ENCODE peak calls at places on chromosome 12, in seven cellular contexts. One of them, this sample, is unnamed.

GRCh38 chr12:25992026-25992782 is 33.7 kb downstream of the RASSF8 start:
- DNase-seq in trophoblast cell: peak; percentile 48
- DNase-seq in kidney tubule cell: peak; percentile 90
- DNase-seq in globus pallidus: no peak
- DNase-seq in psoas muscle: no peak
- DNase-seq in ELR: no peak
- DNase-seq in upper lobe of right lung: peak; percentile 75
- DNase-seq in this sample: peak; percentile 63

GRCh38 chr12:97659117-97659880 is 196.7 kb downstream of the RMST start:
- DNase-seq in ELR: no peak
- DNase-seq in upper lobe of right lung: no peak
- DNase-seq in globus pallidus: no peak
- DNase-seq in trophoblast cell: no peak
- DNase-seq in psoas muscle: no peak
- DNase-seq in kidney tubule cell: no peak
- DNase-seq in this sample: no peak

GRCh38 chr12:54018608-54018984 is 9.6 kb upstream of the HOXC6 start:
- DNase-seq in psoas muscle: peak; percentile 86
- DNase-seq in trophoblast cell: no peak
- DNase-seq in ELR: no peak
- DNase-seq in globus pallidus: no peak
- DNase-seq in upper lobe of right lung: no peak
- DNase-seq in kidney tubule cell: peak; percentile 68
- DNase-seq in this sample: no peak

GRCh38 chr12:46303039-46303666 is 34.3 kb upstream of the SLC38A1 start:
- DNase-seq in psoas muscle: no peak
- DNase-seq in ELR: peak; percentile 60
- DNase-seq in kidney tubule cell: peak; percentile 43
- DNase-seq in globus pallidus: peak; percentile 55
- DNase-seq in trophoblast cell: peak; percentile 22
- DNase-seq in upper lobe of right lung: no peak
- DNase-seq in this sample: no peak

GRCh38 chr12:25051171-25051570 is 102.3 kb upstream of the BCAT1 start:
- DNase-seq in psoas muscle: no peak
- DNase-seq in upper lobe of right lung: no peak
- DNase-seq in trophoblast cell: no peak
- DNase-seq in globus pallidus: no peak
- DNase-seq in kidney tubule cell: no peak
- DNase-seq in ELR: no peak
- DNase-seq in this sample: no peak

GRCh38 chr12:3236345-3237153 is 159.4 kb downstream of the TSPAN9 start:
- DNase-seq in upper lobe of right lung: no peak
- DNase-seq in trophoblast cell: peak; percentile 97
- DNase-seq in globus pallidus: no peak
- DNase-seq in psoas muscle: peak; percentile 73
- DNase-seq in kidney tubule cell: peak; percentile 70
- DNase-seq in ELR: peak; percentile 75
- DNase-seq in this sample: no peak

GRCh38 chr12:104413330-104413729 is 43.4 kb upstream of the CHST11 start:
- DNase-seq in upper lobe of right lung: no peak
- DNase-seq in kidney tubule cell: no peak
- DNase-seq in ELR: no peak
- DNase-seq in trophoblast cell: no peak
- DNase-seq in psoas muscle: no peak
- DNase-seq in globus pallidus: no peak
- DNase-seq in this sample: no peak

GRCh38 chr12:77736219-77736965 is 94.3 kb upstream of the NAV3 start:
- DNase-seq in globus pallidus: no peak
- DNase-seq in psoas muscle: no peak
- DNase-seq in upper lobe of right lung: no peak
- DNase-seq in kidney tubule cell: no peak
- DNase-seq in ELR: no peak
- DNase-seq in trophoblast cell: no peak
- DNase-seq in this sample: no peak

GRCh38 chr12:119328111-119328510 is 6.4 kb upstream of the CCDC60 start:
- DNase-seq in psoas muscle: no peak
- DNase-seq in ELR: no peak
- DNase-seq in globus pallidus: no peak
- DNase-seq in kidney tubule cell: no peak
- DNase-seq in trophoblast cell: peak; percentile 2
- DNase-seq in upper lobe of right lung: no peak
- DNase-seq in this sample: no peak

GRCh38 chr12:131287015-131287937 is 333.6 kb downstream of the ADGRD1 start:
- DNase-seq in kidney tubule cell: no peak
- DNase-seq in globus pallidus: no peak
- DNase-seq in trophoblast cell: no peak
- DNase-seq in upper lobe of right lung: peak; percentile 52
- DNase-seq in psoas muscle: peak; percentile 23
- DNase-seq in ELR: no peak
- DNase-seq in this sample: peak; percentile 34

GRCh38 chr12:3043406-3043805 is 33.8 kb upstream of the TSPAN9 start:
- DNase-seq in psoas muscle: no peak
- DNase-seq in trophoblast cell: no peak
- DNase-seq in globus pallidus: no peak
- DNase-seq in upper lobe of right lung: no peak
- DNase-seq in ELR: no peak
- DNase-seq in kidney tubule cell: no peak
- DNase-seq in this sample: no peak

GRCh38 chr12:91274886-91275285 is 92.3 kb upstream of the DCN start:
- DNase-seq in psoas muscle: no peak
- DNase-seq in trophoblast cell: no peak
- DNase-seq in upper lobe of right lung: no peak
- DNase-seq in ELR: no peak
- DNase-seq in kidney tubule cell: no peak
- DNase-seq in globus pallidus: peak; percentile 19
- DNase-seq in this sample: no peak

GRCh38 chr12:24256636-24257150 is 307.2 kb upstream of the SOX5 start:
- DNase-seq in kidney tubule cell: no peak
- DNase-seq in upper lobe of right lung: no peak
- DNase-seq in ELR: no peak
- DNase-seq in globus pallidus: no peak
- DNase-seq in psoas muscle: no peak
- DNase-seq in trophoblast cell: no peak
- DNase-seq in this sample: no peak

GRCh38 chr12:52865090-52865944 is 16.5 kb upstream of the KRT78 start:
- DNase-seq in trophoblast cell: peak; percentile 79
- DNase-seq in upper lobe of right lung: peak; percentile 83
- DNase-seq in ELR: peak; percentile 81
- DNase-seq in globus pallidus: peak; percentile 21
- DNase-seq in kidney tubule cell: peak; percentile 80
- DNase-seq in psoas muscle: peak; percentile 65
- DNase-seq in this sample: peak; percentile 68

GRCh38 chr12:116166306-116166705 is 111.2 kb downstream of the MED13L start:
- DNase-seq in globus pallidus: no peak
- DNase-seq in psoas muscle: no peak
- DNase-seq in trophoblast cell: no peak
- DNase-seq in kidney tubule cell: no peak
- DNase-seq in upper lobe of right lung: no peak
- DNase-seq in ELR: peak; percentile 26
- DNase-seq in this sample: no peak

GRCh38 chr12:43309845-43310405 is 242.1 kb downstream of the ADAMTS20 start:
- DNase-seq in upper lobe of right lung: no peak
- DNase-seq in ELR: peak; percentile 85
- DNase-seq in trophoblast cell: peak; percentile 63
- DNase-seq in kidney tubule cell: peak; percentile 56
- DNase-seq in globus pallidus: no peak
- DNase-seq in psoas muscle: no peak
- DNase-seq in this sample: no peak

GRCh38 chr12:21296751-21297406 is 37.8 kb downstream of the SLCO1A2 start:
- DNase-seq in psoas muscle: no peak
- DNase-seq in kidney tubule cell: peak; percentile 20
- DNase-seq in trophoblast cell: no peak
- DNase-seq in upper lobe of right lung: no peak
- DNase-seq in ELR: peak; percentile 43
- DNase-seq in globus pallidus: peak; percentile 37
- DNase-seq in this sample: no peak

GRCh38 chr12:116528498-116528897 is 30.7 kb upstream of the MAP1LC3B2 start:
- DNase-seq in kidney tubule cell: peak; percentile 35
- DNase-seq in ELR: peak; percentile 74
- DNase-seq in psoas muscle: no peak
- DNase-seq in trophoblast cell: no peak
- DNase-seq in upper lobe of right lung: no peak
- DNase-seq in globus pallidus: no peak
- DNase-seq in this sample: no peak

GRCh38 chr12:49264466-49264872 is 413 bp upstream of the TUBA1C start:
- DNase-seq in upper lobe of right lung: no peak
- DNase-seq in kidney tubule cell: no peak
- DNase-seq in trophoblast cell: peak; percentile 54
- DNase-seq in globus pallidus: no peak
- DNase-seq in psoas muscle: no peak
- DNase-seq in ELR: peak; percentile 70
- DNase-seq in this sample: no peak

GRCh38 chr12:38589310-38589632 is 272.7 kb downstream of the ALG10B start:
- DNase-seq in psoas muscle: no peak
- DNase-seq in globus pallidus: no peak
- DNase-seq in ELR: no peak
- DNase-seq in trophoblast cell: no peak
- DNase-seq in kidney tubule cell: no peak
- DNase-seq in upper lobe of right lung: no peak
- DNase-seq in this sample: no peak

GRCh38 chr12:580813-581212 is 82.4 kb downstream of the NINJ2 start:
- DNase-seq in upper lobe of right lung: no peak
- DNase-seq in psoas muscle: no peak
- DNase-seq in trophoblast cell: no peak
- DNase-seq in globus pallidus: no peak
- DNase-seq in kidney tubule cell: no peak
- DNase-seq in ELR: no peak
- DNase-seq in this sample: no peak

GRCh38 chr12:15928345-15928744 is 17.2 kb downstream of the DERA start:
- DNase-seq in trophoblast cell: peak; percentile 47
- DNase-seq in psoas muscle: no peak
- DNase-seq in globus pallidus: no peak
- DNase-seq in upper lobe of right lung: no peak
- DNase-seq in kidney tubule cell: peak; percentile 91
- DNase-seq in ELR: peak; percentile 95
- DNase-seq in this sample: no peak

GRCh38 chr12:124792177-124792576 is 71.5 kb downstream of the SCARB1 start:
- DNase-seq in upper lobe of right lung: no peak
- DNase-seq in kidney tubule cell: no peak
- DNase-seq in trophoblast cell: no peak
- DNase-seq in globus pallidus: no peak
- DNase-seq in psoas muscle: no peak
- DNase-seq in ELR: no peak
- DNase-seq in this sample: no peak

GRCh38 chr12:4742421-4742970 is 22.3 kb downstream of the GALNT8 start:
- DNase-seq in kidney tubule cell: no peak
- DNase-seq in globus pallidus: no peak
- DNase-seq in upper lobe of right lung: no peak
- DNase-seq in ELR: no peak
- DNase-seq in trophoblast cell: no peak
- DNase-seq in psoas muscle: no peak
- DNase-seq in this sample: no peak

GRCh38 chr12:57047981-57048380 is 1.9 kb downstream of the MYO1A start:
- DNase-seq in upper lobe of right lung: no peak
- DNase-seq in trophoblast cell: peak; percentile 85
- DNase-seq in psoas muscle: no peak
- DNase-seq in ELR: peak; percentile 68
- DNase-seq in globus pallidus: no peak
- DNase-seq in kidney tubule cell: peak; percentile 17
- DNase-seq in this sample: no peak

GRCh38 chr12:76083761-76084276 is 666 bp downstream of the NAP1L1 start:
- DNase-seq in psoas muscle: peak; percentile 82
- DNase-seq in upper lobe of right lung: peak; percentile 85
- DNase-seq in globus pallidus: peak; percentile 54
- DNase-seq in ELR: peak; percentile 88
- DNase-seq in trophoblast cell: peak; percentile 64
- DNase-seq in kidney tubule cell: peak; percentile 79
- DNase-seq in this sample: peak; percentile 74

GRCh38 chr12:45170456-45171042 is 45.3 kb upstream of the ANO6 start:
- DNase-seq in ELR: peak; percentile 80
- DNase-seq in trophoblast cell: peak; percentile 61
- DNase-seq in psoas muscle: peak; percentile 86
- DNase-seq in globus pallidus: peak; percentile 54
- DNase-seq in kidney tubule cell: peak; percentile 70
- DNase-seq in upper lobe of right lung: peak; percentile 80
- DNase-seq in this sample: peak; percentile 79

GRCh38 chr12:6181583-6182278 is 18.5 kb upstream of the CD9 start:
- DNase-seq in upper lobe of right lung: no peak
- DNase-seq in kidney tubule cell: no peak
- DNase-seq in trophoblast cell: no peak
- DNase-seq in ELR: no peak
- DNase-seq in globus pallidus: no peak
- DNase-seq in psoas muscle: no peak
- DNase-seq in this sample: no peak

GRCh38 chr12:76029982-76030377 is 1.6 kb downstream of the PHLDA1 start:
- DNase-seq in globus pallidus: peak; percentile 13
- DNase-seq in psoas muscle: no peak
- DNase-seq in trophoblast cell: no peak
- DNase-seq in upper lobe of right lung: peak; percentile 60
- DNase-seq in kidney tubule cell: peak; percentile 68
- DNase-seq in ELR: peak; percentile 59
- DNase-seq in this sample: no peak

GRCh38 chr12:14099994-14100393 is 118.6 kb upstream of the GRIN2B start:
- DNase-seq in ELR: no peak
- DNase-seq in psoas muscle: no peak
- DNase-seq in globus pallidus: no peak
- DNase-seq in kidney tubule cell: no peak
- DNase-seq in upper lobe of right lung: no peak
- DNase-seq in trophoblast cell: no peak
- DNase-seq in this sample: no peak

GRCh38 chr12:68221497-68221896 is 4.1 kb downstream of the IL26 start:
- DNase-seq in globus pallidus: no peak
- DNase-seq in kidney tubule cell: no peak
- DNase-seq in psoas muscle: no peak
- DNase-seq in trophoblast cell: no peak
- DNase-seq in ELR: no peak
- DNase-seq in upper lobe of right lung: no peak
- DNase-seq in this sample: no peak

GRCh38 chr12:62435337-62436163 is 31.1 kb upstream of the MON2 start:
- DNase-seq in trophoblast cell: peak; percentile 20
- DNase-seq in upper lobe of right lung: peak; percentile 69
- DNase-seq in psoas muscle: peak; percentile 52
- DNase-seq in globus pallidus: peak; percentile 54
- DNase-seq in kidney tubule cell: peak; percentile 72
- DNase-seq in ELR: peak; percentile 77
- DNase-seq in this sample: peak; percentile 59

GRCh38 chr12:52787324-52787996 is 8.5 kb downstream of the KRT3 start:
- DNase-seq in kidney tubule cell: no peak
- DNase-seq in globus pallidus: no peak
- DNase-seq in psoas muscle: no peak
- DNase-seq in trophoblast cell: no peak
- DNase-seq in ELR: no peak
- DNase-seq in upper lobe of right lung: peak; percentile 22
- DNase-seq in this sample: no peak

This sample was measured in lower lobe of right lung.